ENCODE peak calls at places on chromosomes 12 and 14, in six cellular contexts. O is upper lobe of left lung, N is HepG2, U is K562, S is HCT116, I is GM12878. Y is an unnamed sample.

GRCh38 chr12:64618953-64619590 is 8.8 kb downstream of the RASSF3 start:
- ATAC-seq in S (no peak), U (peak; percentile 85), O (peak; percentile 81), N (no peak), I (peak; percentile 59), Y (peak; percentile 39)

GRCh38 chr12:124277394-124278222 is 17.3 kb upstream of the RFLNA start:
- ATAC-seq in S (no peak), U (no peak), O (no peak), I (peak; percentile 34), N (peak; percentile 38), Y (no peak)

GRCh38 chr14:68211886-68212285 is 392.3 kb downstream of the RAD51B start:
- ATAC-seq in N (no peak), U (no peak), O (no peak), I (no peak), S (no peak), Y (no peak)

GRCh38 chr12:108831309-108831991 is 25.9 kb downstream of the SSH1 start:
- ATAC-seq in O (no peak), U (no peak), I (peak; percentile 82), N (no peak), S (no peak), Y (no peak)

GRCh38 chr12:117042171-117042809 is 56.9 kb downstream of the TESC start:
- ATAC-seq in S (peak; percentile 49), U (peak; percentile 96), I (no peak), O (peak; percentile 33), N (no peak), Y (no peak)

GRCh38 chr14:31898835-31899528 is 178.1 kb upstream of the ARHGAP5 start:
- ATAC-seq in N (no peak), S (no peak), O (peak; percentile 69), I (no peak), U (no peak), Y (no peak)

GRCh38 chr12:87382959-87383591 is 646.1 kb downstream of the C12orf50 start:
- ATAC-seq in S (no peak), N (no peak), O (no peak), U (no peak), I (no peak), Y (no peak)

GRCh38 chr14:49607583-49607982 is 8.8 kb downstream of the LRR1 start:
- ATAC-seq in O (no peak), I (no peak), N (no peak), U (no peak), S (no peak), Y (no peak)

GRCh38 chr12:18747960-18748359 is 10.0 kb downstream of the CAPZA3 start:
- ATAC-seq in N (no peak), I (no peak), S (no peak), O (peak; percentile 28), U (no peak), Y (no peak)

GRCh38 chr14:97036096-97036852 is 239.1 kb downstream of the VRK1 start:
- ATAC-seq in I (no peak), S (no peak), O (no peak), U (no peak), N (no peak), Y (no peak)

GRCh38 chr12:4771960-4772566 is 51.9 kb downstream of the GALNT8 start:
- ATAC-seq in U (no peak), N (no peak), S (no peak), O (peak; percentile 8), I (no peak), Y (no peak)

GRCh38 chr14:50719911-50720759 is 52.0 kb upstream of the SAV1 start:
- ATAC-seq in N (no peak), O (no peak), U (no peak), I (no peak), S (no peak), Y (no peak)

GRCh38 chr12:6226701-6227096 is 26.5 kb downstream of the CD9 start:
- ATAC-seq in O (peak; percentile 30), S (no peak), U (no peak), N (peak; percentile 10), I (no peak), Y (peak; percentile 36)

GRCh38 chr12:92170050-92170449 is 24.4 kb upstream of the BTG1 start:
- ATAC-seq in I (no peak), N (no peak), S (no peak), O (no peak), U (no peak), Y (no peak)

GRCh38 chr12:87953257-87953860 is 75.8 kb downstream of the C12orf50 start:
- ATAC-seq in S (peak; percentile 61), O (no peak), N (peak; percentile 74), I (peak; percentile 52), U (no peak), Y (no peak)

GRCh38 chr12:123522164-123522563 is 11.4 kb downstream of the RILPL1 start:
- ATAC-seq in U (no peak), N (no peak), O (no peak), I (no peak), S (no peak), Y (no peak)

GRCh38 chr14:104968541-104969401 is 9.4 kb downstream of the AHNAK2 start:
- ATAC-seq in I (peak; percentile 12), U (peak; percentile 37), N (peak; percentile 32), O (no peak), S (no peak), Y (no peak)

GRCh38 chr12:43937947-43938346 is 102.1 kb downstream of the TMEM117 start:
- ATAC-seq in O (no peak), I (peak; percentile 78), S (peak; percentile 83), N (peak; percentile 76), U (peak; percentile 79), Y (no peak)

GRCh38 chr12:12425616-12426015 is 68.7 kb downstream of the BORCS5 start:
- ATAC-seq in U (no peak), I (no peak), N (no peak), O (peak; percentile 77), S (no peak), Y (no peak)

GRCh38 chr14:65356327-65356836 is 56.1 kb upstream of the FUT8 start:
- ATAC-seq in I (no peak), U (peak; percentile 29), S (peak; percentile 94), O (peak; percentile 40), N (no peak), Y (no peak)

GRCh38 chr12:7142809-7143465 is 12.8 kb downstream of the CLSTN3 start:
- ATAC-seq in O (no peak), N (no peak), I (no peak), U (no peak), S (no peak), Y (no peak)

GRCh38 chr14:73422515-73422914 is 35.8 kb downstream of the NUMB start:
- ATAC-seq in S (no peak), U (peak; percentile 76), N (no peak), O (no peak), I (no peak), Y (no peak)

GRCh38 chr14:54447231-54447692 is 6.1 kb upstream of the CNIH1 start:
- ATAC-seq in N (peak; percentile 84), U (no peak), O (peak; percentile 79), S (no peak), I (no peak), Y (peak; percentile 34)

DNA sequence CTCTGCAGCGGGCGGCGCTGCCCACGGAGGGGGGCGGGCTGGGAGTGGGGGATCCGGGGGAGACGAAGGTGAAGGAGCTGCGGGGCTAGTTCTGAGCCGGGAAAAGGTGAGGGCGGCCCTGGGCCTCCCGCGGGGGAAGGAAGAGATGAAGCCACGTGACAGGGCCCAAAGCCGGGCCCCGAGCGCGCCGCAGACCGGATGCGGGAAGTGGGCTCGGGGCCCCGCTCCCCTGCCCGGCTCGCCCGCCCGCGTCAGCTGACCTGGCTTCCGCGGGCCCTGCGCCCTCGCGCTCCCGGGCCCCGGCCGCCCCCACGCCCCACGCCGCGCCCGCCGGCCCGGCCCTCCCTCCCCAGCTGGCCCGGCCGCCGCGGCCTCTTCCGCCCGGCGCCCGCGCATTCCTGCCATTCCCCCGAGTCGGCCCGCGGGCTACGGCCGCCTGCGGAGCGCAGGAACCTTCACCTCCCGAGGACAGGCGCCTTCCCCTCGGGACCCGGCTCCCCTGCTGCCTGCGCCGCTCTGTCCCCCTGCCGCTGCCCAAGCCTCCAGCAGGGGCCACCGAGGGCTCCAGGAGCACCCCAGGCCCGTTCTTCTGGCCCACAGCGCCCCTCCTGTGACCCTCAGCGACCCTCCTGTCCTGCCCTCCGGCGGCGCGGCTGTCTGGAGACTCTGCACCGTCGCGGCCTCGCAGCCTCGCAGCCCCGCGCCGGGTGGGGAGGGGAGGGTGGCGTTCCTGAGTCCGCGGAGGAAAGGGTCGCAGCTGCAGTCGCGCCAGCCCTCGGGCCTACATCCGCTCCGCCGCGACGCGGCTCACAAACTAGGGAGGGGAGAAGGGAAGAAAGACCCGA is 20.4 kb downstream of the NINJ2 start:
- ATAC-seq in I (peak; percentile 82), N (no peak), U (peak; percentile 74), O (peak; percentile 89), S (peak; percentile 81), Y (peak; percentile 84)
- TF ChIP-seq CTCF in I (peak; percentile 20), N (no peak), U (peak; percentile 43), O (peak; percentile 29), S (peak; percentile 29), Y (peak; percentile 57)

GRCh38 chr12:45729233-45730115 is at the start of gene ARID2:
- ATAC-seq in O (peak; percentile 54), S (peak; percentile 30), I (peak; percentile 31), U (peak; percentile 2), N (peak; percentile 30), Y (peak; percentile 31)
- TF ChIP-seq POLR2A in O (no peak), S (peak; percentile 51), I (peak; percentile 17), U (no peak), N (no peak), Y (no peak)

DNA sequence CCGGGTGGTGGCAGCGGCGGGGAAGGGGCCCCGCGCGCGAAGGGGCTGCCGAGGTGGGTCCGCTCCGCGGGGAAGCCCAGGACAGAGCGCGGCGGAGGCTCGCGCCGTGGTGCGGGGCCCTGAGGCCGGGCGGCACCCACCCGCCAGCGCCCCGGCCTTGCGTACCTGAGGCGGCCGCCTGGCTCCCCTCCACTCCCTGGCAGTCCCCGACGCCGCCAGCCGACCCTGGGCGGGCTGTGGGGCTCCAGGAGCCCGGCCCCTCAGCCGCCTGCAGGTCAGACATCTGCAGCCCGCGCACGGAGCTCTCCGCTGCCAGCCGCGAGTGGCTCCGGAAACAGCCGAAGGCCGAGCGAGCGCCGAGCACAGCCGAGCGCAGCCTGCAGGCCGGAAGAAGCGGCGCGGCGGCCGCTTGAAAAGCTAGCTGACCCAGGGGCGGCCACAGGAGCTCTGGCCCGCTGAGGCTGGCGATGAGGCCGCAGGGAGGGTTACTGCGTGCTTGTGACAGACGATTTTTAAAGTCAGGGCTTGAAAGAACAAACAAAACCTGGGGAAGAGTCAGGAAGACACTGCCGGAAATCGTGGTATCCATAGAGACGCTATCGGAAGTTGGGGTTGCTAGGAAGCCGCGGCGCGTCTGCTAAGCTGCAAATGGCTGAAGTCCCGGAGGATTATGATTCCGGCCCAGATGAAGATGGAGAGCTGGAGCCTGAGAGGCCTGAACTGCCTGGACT is at the start of the genes SAMD15 and TMED8:
- ATAC-seq in I (peak; percentile 94), O (peak; percentile 99), S (peak; percentile 99), U (peak; percentile 99), N (peak; percentile 99), Y (peak; percentile 97)
- TF ChIP-seq POLR2AphosphoS5 in I (no peak), O (no peak), S (peak; percentile 75), U (peak; percentile 37), N (peak; percentile 53), Y (no peak)

DNA sequence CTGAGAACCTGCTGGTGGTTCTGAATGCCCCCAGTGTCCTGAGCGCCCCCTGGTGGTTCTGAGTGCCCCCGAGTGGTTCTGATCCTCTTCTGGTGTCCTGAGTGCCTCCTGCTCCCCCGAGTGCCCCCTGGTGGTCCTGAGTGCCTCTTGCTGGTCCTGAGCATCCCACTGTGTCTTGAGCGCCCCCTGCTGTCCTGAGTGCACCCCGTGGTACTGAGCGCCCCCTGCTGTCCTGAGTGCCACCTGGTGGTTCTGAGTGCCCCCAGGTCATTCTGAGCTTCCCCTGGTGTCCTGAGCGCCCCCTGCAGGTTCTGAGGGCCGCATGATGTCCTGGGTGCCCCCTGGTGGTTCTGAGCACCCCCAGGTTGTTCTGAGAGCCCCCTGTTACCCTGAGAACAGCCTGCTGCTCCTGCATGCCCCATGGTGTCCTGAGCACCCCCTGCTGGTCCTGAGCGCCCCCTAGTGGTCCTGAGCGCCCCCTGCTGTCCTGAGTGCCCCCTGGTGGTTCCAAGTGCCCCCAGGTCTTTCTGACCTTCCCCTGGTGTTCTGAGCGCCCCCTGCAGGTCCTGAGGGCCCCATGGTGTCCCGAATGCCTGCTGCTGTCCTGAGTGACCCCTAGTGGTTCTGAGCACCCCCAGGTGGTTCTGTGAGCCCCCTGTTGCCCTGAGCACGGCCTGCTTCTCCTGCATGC is 1165.4 kb downstream of the TMEM121 start:
- ATAC-seq in I (peak; percentile 88), U (peak; percentile 39), N (no peak), O (peak; percentile 42), S (no peak), Y (no peak)
- TF ChIP-seq CTCF in I (peak; percentile 91), U (peak; percentile 68), N (peak; percentile 14), O (no peak), S (peak; percentile 36), Y (no peak)